ENCODE peak calls at places on chromosome X, in nine cellular contexts. H, G, D, R, L, C, E, A and I are unnamed samples.

GRCh38 chrX:138191998-138192397 is 519.5 kb downstream of the FGF13 start:
- DNase-seq in H (no peak), G (no peak), D (no peak), R (peak; percentile 19), L (no peak), C (no peak), E (no peak), A (no peak), I (peak; percentile 16)

GRCh38 chrX:53445977-53446376 is 11.8 kb upstream of the HSD17B10 start:
- DNase-seq in H (no peak), G (peak; percentile 44), D (no peak), R (peak; percentile 30), L (peak; percentile 43), C (no peak), E (no peak), A (no peak), I (peak; percentile 49)

GRCh38 chrX:88024022-88024421 is 506.4 kb downstream of the KLHL4 start:
- DNase-seq in H (no peak), G (no peak), D (no peak), R (no peak), L (no peak), C (no peak), E (no peak), A (no peak), I (no peak)

GRCh38 chrX:78650906-78651437 is 8.2 kb downstream of the RTL3 start:
- DNase-seq in H (no peak), G (no peak), D (no peak), R (peak; percentile 73), L (no peak), C (no peak), E (no peak), A (no peak), I (no peak)

GRCh38 chrX:135737361-135738071 is 24.1 kb downstream of the CT45A1 start:
- DNase-seq in H (no peak), G (no peak), D (no peak), R (peak; percentile 1), L (no peak), C (peak; percentile 0), E (no peak), A (no peak), I (no peak)

GRCh38 chrX:134714633-134715110 is 56.4 kb upstream of the PLAC1 start:
- DNase-seq in H (no peak), G (no peak), D (no peak), R (no peak), L (no peak), C (no peak), E (no peak), A (no peak), I (no peak)

GRCh38 chrX:29196501-29196900 is 609.3 kb downstream of the IL1RAPL1 start:
- DNase-seq in H (no peak), G (no peak), D (no peak), R (no peak), L (no peak), C (no peak), E (no peak), A (no peak), I (no peak)

GRCh38 chrX:12956704-12957541 is 18.0 kb upstream of the TMSB4X start:
- DNase-seq in H (no peak), G (no peak), D (no peak), R (peak; percentile 63), L (no peak), C (peak; percentile 37), E (no peak), A (no peak), I (peak; percentile 40)

GRCh38 chrX:19721726-19722370 is 165.6 kb downstream of the SH3KBP1 start:
- DNase-seq in H (no peak), G (no peak), D (no peak), R (no peak), L (no peak), C (no peak), E (peak; percentile 70), A (no peak), I (no peak)

GRCh38 chrX:134622056-134622812 is 36.0 kb downstream of the PLAC1 start:
- DNase-seq in H (no peak), G (no peak), D (no peak), R (peak; percentile 89), L (no peak), C (peak; percentile 23), E (no peak), A (no peak), I (no peak)

GRCh38 chrX:13285229-13285628 is 34.6 kb downstream of the ATXN3L start:
- DNase-seq in H (no peak), G (no peak), D (no peak), R (no peak), L (no peak), C (no peak), E (no peak), A (no peak), I (no peak)

GRCh38 chrX:44705817-44706551 is 137.8 kb upstream of the DUSP21 start:
- DNase-seq in H (no peak), G (no peak), D (no peak), R (no peak), L (no peak), C (no peak), E (no peak), A (no peak), I (peak; percentile 13)

GRCh38 chrX:54776987-54777672 is 20.9 kb downstream of the ITIH6 start:
- DNase-seq in H (no peak), G (no peak), D (no peak), R (no peak), L (no peak), C (no peak), E (no peak), A (no peak), I (no peak)

GRCh38 chrX:118579417-118579816 is 83.8 kb downstream of the DOCK11 start:
- DNase-seq in H (no peak), G (no peak), D (no peak), R (no peak), L (no peak), C (no peak), E (no peak), A (no peak), I (no peak)

GRCh38 chrX:104315555-104315954 is 60.8 kb upstream of the ESX1 start:
- DNase-seq in H (no peak), G (no peak), D (no peak), R (peak; percentile 69), L (no peak), C (no peak), E (no peak), A (no peak), I (no peak)

GRCh38 chrX:150844016-150844415 is 54.5 kb downstream of the CD99L2 start:
- DNase-seq in H (no peak), G (no peak), D (no peak), R (no peak), L (no peak), C (no peak), E (no peak), A (no peak), I (no peak)

GRCh38 chrX:47200385-47201150 is 6.9 kb downstream of the UBA1 start:
- DNase-seq in H (no peak), G (no peak), D (peak; percentile 42), R (peak; percentile 65), L (peak; percentile 55), C (no peak), E (no peak), A (no peak), I (no peak)

GRCh38 chrX:153685179-153685536 is 2.6 kb upstream of the SLC6A8 start:
- DNase-seq in H (no peak), G (no peak), D (no peak), R (no peak), L (no peak), C (no peak), E (peak; percentile 47), A (no peak), I (no peak)

GRCh38 chrX:1452497-1453389 is at the start of gene ASMTL:
- DNase-seq in H (peak; percentile 98), G (peak; percentile 100), D (peak; percentile 100), R (peak; percentile 99), L (peak; percentile 100), C (peak; percentile 91), E (peak; percentile 100), A (no peak), I (peak; percentile 100)
- TF ChIP-seq POLR2A in H (peak; percentile 37), G (no peak), D (peak; percentile 29), R (peak; percentile 94), L (peak; percentile 77), C (peak; percentile 83), E (peak; percentile 92), A (no peak), I (peak; percentile 83)

DNA sequence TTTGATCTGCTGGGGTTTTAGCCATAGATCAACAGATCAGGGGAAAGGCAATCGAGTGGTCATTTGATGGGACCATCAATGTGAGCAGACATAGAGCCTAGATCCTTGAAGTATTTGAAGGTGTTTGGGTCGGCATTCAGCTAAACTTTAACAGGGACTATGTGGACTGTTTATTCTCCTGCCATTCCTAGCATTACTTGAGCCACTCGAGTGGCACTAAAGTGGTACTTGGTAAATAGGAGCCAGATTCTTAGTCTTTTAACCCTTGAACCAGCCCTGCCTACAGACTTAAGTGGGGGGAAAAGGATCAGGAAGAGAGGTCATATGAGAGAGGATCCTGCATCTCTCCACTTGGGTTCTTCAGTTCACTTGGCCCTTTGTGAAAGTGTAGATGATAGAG is 3.8 kb downstream of the MSN start:
- DNase-seq in H (no peak), G (no peak), D (no peak), R (no peak), L (no peak), C (no peak), E (no peak), A (no peak), I (no peak)
- H3K27me3 ChIP-seq in H (peaks cover 18% of the 10 kb centered on the region), G (no peaks in the 10 kb centered on the region), D (no peaks in the 10 kb centered on the region), R (no peaks in the 10 kb centered on the region), L (no peaks in the 10 kb centered on the region), C (no peaks in the 10 kb centered on the region), E (no peaks in the 10 kb centered on the region), A (no peaks in the 10 kb centered on the region), I (no peaks in the 10 kb centered on the region)

GRCh38 chrX:21963736-21964135 is 23.2 kb downstream of the SMS start:
- DNase-seq in H (no peak), G (no peak), D (no peak), R (peak; percentile 44), L (no peak), C (no peak), E (no peak), A (no peak), I (no peak)

GRCh38 chrX:21961142-21961541 is 20.6 kb downstream of the SMS start:
- DNase-seq in H (no peak), G (no peak), D (no peak), R (no peak), L (no peak), C (no peak), E (no peak), A (no peak), I (no peak)

GRCh38 chrX:21966866-21967265 is 26.4 kb downstream of the SMS start:
- DNase-seq in H (no peak), G (no peak), D (no peak), R (no peak), L (no peak), C (no peak), E (no peak), A (no peak), I (no peak)

GRCh38 chrX:21960569-21960968 is 20.1 kb downstream of the SMS start:
- DNase-seq in H (no peak), G (no peak), D (no peak), R (no peak), L (no peak), C (no peak), E (no peak), A (no peak), I (no peak)

GRCh38 chrX:21963226-21963625 is 22.7 kb downstream of the SMS start:
- DNase-seq in H (no peak), G (no peak), D (no peak), R (no peak), L (no peak), C (no peak), E (no peak), A (no peak), I (no peak)
- H3K27ac ChIP-seq in H (peak overlapping the region; percentile 64), G (peak overlapping the region; percentile 24), D (peak overlapping the region; percentile 47), R (peak overlapping the region; percentile 79), L (no peak overlapping the region), C (no peak overlapping the region), E (no peak overlapping the region), A (no peak overlapping the region), I (no peak overlapping the region)

GRCh38 chrX:37846934-37847732 is at the start of gene DYNLT3:
- DNase-seq in H (peak; percentile 53), G (peak; percentile 86), D (peak; percentile 74), R (peak; percentile 52), L (peak; percentile 90), C (peak; percentile 76), E (peak; percentile 91), A (peak; percentile 3), I (peak; percentile 87)
- TF ChIP-seq POLR2A in H (peak; percentile 45), G (no peak), D (peak; percentile 56), R (peak; percentile 69), L (peak; percentile 83), C (no peak), E (peak; percentile 87), A (no peak), I (peak; percentile 84)